ENCODE peak calls at places on chromosomes 5 and 9, in eight cellular contexts. F, N, P, E, V, O, K and C are unnamed samples. For H3K4me1, the result is how much of the 10 kb centered on the place peaks cover.

GRCh38 chr9:128145951-128146351 is 3.3 kb upstream of the LCN2 start:
- DNase-seq in P (no peak), N (no peak), V (no peak), E (no peak), O (no peak), K (no peak), F (peak), C (no peak)

GRCh38 chr5:178419651-178420050 is 170.5 kb downstream of the COL23A1 start:
- DNase-seq in F (no peak), O (peak), P (no peak), K (no peak), E (peak), V (no peak), N (no peak), C (no peak)

GRCh38 chr5:97600486-97600885 is 417.4 kb upstream of the RIOK2 start:
- DNase-seq in O (no peak), V (no peak), N (no peak), E (no peak), K (no peak), P (no peak), F (no peak), C (no peak)

GRCh38 chr5:61625682-61626620 is 293.9 kb downstream of the ZSWIM6 start:
- DNase-seq in F (peak), V (peak), E (peak), O (peak), P (peak), K (peak), N (peak), C (peak)

GRCh38 chr5:107555425-107556090 is 115.2 kb downstream of the EFNA5 start:
- DNase-seq in V (no peak), E (no peak), F (no peak), K (no peak), P (no peak), N (no peak), O (no peak), C (no peak)

GRCh38 chr5:141186897-141187512 is at the start of gene PCDHB9:
- DNase-seq in O (no peak), N (no peak), F (no peak), E (no peak), K (peak), P (peak), V (no peak), C (no peak)

GRCh38 chr9:112012026-112012902 is 115.7 kb downstream of the UGCG start:
- DNase-seq in K (peak), O (peak), F (peak), E (peak), N (no peak), V (peak), P (peak), C (peak)

GRCh38 chr5:145856285-145856818 is 16.5 kb downstream of the GRXCR2 start:
- DNase-seq in P (peak), K (peak), O (peak), N (no peak), F (peak), V (peak), E (no peak), C (peak)

GRCh38 chr9:4228606-4229005 is 71.3 kb downstream of the GLIS3 start:
- DNase-seq in O (no peak), E (no peak), P (no peak), V (no peak), N (peak), F (no peak), K (peak), C (no peak)

GRCh38 chr5:85484982-85485574 is 1100.4 kb upstream of the EDIL3 start:
- DNase-seq in P (no peak), E (no peak), O (no peak), K (no peak), N (no peak), V (no peak), F (no peak), C (no peak)

GRCh38 chr5:181039961-181040915 is at the start of gene BTNL9:
- DNase-seq in K (no peak), P (no peak), F (no peak), O (no peak), N (no peak), V (no peak), E (no peak), C (no peak)

GRCh38 chr9:127132921-127133647 is 10.6 kb upstream of the ANGPTL2 start:
- DNase-seq in V (no peak), K (no peak), N (no peak), F (no peak), P (no peak), E (peak), O (peak), C (peak)

GRCh38 chr5:168696611-168697010 is 117.4 kb upstream of the PANK3 start:
- DNase-seq in F (no peak), N (no peak), O (no peak), E (no peak), K (peak), V (no peak), P (no peak), C (no peak)

GRCh38 chr5:110909950-110910349 is 161.6 kb upstream of the TSLP start:
- DNase-seq in F (no peak), P (no peak), E (no peak), N (no peak), O (no peak), V (no peak), K (peak), C (no peak)

GRCh38 chr5:15936505-15937245 is 242.9 kb downstream of the MARCHF11 start:
- DNase-seq in E (no peak), P (no peak), F (no peak), V (no peak), K (no peak), N (no peak), O (no peak), C (no peak)

GRCh38 chr9:106829666-106830408 is 33.1 kb upstream of the ZNF462 start:
- DNase-seq in O (no peak), V (no peak), N (no peak), F (no peak), P (no peak), E (no peak), K (peak), C (peak)

GRCh38 chr5:80238078-80238477 is 17.8 kb downstream of the SERINC5 start:
- DNase-seq in N (no peak), V (no peak), O (no peak), K (no peak), E (no peak), F (no peak), P (no peak), C (no peak)

GRCh38 chr5:169875091-169875727 is 105.1 kb downstream of the INSYN2B start:
- DNase-seq in O (peak), N (no peak), P (no peak), K (peak), V (no peak), F (no peak), E (no peak), C (peak)

DNA sequence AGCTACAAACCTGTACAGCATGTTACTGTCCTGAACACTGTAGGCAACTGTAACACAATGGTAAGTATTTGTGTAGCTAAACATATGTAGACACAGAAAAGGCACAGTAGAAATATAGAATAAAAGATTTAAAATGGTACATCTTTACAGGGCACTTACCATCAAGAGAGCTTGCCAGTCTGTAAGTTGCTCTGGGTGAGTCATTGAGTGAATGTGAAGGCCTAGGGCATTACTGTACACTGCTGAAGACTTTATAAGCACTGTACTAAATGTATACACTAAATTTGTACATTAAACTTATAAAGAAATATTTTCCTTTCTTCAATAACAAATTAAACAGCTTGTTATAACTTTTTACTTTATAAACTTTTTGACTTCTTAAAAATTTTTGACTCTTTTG is 20.5 kb downstream of the ADRB2 start:
- DNase-seq in O (no peak), F (no peak), N (no peak), V (no peak), E (no peak), K (no peak), P (no peak), C (no peak)
- H3K4me1 ChIP-seq in O (under half), F (under half), N (half or more), V (half or more), E (under half), K (under half), P (under half), C (under half)

DNA sequence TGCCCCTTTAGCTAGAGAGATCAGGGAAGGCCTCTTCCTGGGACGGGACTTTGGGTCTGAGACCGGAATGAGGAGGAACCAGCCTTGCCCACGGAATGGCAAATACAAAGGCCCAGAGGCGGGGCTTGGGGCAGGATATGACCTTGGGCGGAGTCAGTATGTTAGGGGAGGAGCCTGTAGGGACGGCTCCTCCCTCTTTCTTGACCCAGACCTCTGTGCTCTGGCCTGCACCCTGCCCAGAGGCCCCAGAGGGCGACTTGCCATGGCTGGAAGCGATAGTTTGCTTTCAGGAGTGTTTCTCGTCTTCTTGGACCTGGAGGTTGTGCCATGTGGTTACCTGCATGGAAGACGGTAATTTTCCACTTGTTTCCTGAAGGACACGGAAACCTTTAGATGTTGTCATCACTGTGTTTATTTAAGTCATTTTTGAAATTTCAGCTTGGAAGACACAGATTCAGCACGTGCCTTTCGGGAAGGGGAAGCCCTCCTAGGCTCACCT is 85.6 kb downstream of the DAB2IP start:
- DNase-seq in V (peak), F (peak), K (no peak), O (peak), N (no peak), E (no peak), P (peak), C (peak)
- H3K4me3 ChIP-seq in V (peak), F (peak), K (peak), O (peak), N (no peak), E (no peak), P (no peak), C (peak)

GRCh38 chr5:17952231-17952630 is 318.0 kb downstream of the TAF11L14 start:
- DNase-seq in N (no peak), V (no peak), E (no peak), K (no peak), P (no peak), F (no peak), O (no peak), C (no peak)

GRCh38 chr5:17947029-17947428 is 312.8 kb downstream of the TAF11L14 start:
- DNase-seq in N (no peak), O (no peak), E (no peak), P (no peak), V (no peak), K (no peak), F (no peak), C (no peak)

GRCh38 chr5:17951392-17952169 is 317.3 kb downstream of the TAF11L14 start:
- DNase-seq in O (no peak), P (no peak), E (no peak), F (no peak), K (no peak), N (no peak), V (no peak), C (no peak)
- H3K4me1 ChIP-seq in O (under half), P (under half), E (under half), F (under half), K (under half), N (under half), V (under half), C (under half)

DNA sequence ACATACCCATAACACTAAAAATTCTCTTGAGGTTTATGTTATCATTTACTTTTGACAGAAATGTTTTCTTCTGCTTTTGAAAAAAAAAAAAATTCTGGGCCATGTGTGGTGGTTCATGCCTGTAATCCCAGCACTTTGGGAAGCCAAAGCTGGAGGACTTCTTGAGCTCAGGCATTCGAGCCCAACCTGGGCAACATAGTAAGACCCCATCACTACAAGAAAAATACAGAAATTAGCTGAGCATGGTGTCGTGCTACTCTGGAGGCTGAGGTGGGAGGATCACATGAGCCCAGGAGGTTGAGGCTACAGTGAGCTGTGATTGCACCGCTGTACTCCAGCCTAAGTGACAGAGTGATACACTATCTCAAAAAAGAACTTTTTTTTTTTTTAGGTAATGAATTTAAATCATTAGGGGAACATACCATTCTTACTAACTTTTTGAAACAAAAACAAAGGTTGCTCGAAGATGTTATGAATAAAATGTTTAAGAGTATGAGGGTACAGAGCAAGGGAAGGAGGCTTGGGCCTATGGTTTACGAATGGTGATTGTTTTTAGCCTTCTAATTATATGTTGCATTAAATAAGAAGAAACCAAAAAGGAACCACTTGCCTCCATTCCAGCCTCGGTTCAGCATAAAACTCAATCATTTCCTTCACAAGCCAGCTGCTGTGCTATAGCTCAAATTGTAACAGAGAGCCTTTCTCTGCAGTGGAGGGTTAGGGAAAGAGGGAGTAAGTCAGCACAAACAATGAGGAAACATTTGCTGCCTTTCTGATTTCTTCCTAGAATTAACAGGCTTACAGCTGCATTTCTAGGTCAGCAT is 148.6 kb upstream of the DMRT1 start:
- DNase-seq in F (no peak), P (no peak), O (no peak), V (no peak), K (no peak), E (no peak), N (no peak), C (no peak)
- H3K4me3 ChIP-seq in F (peak), P (no peak), O (no peak), V (peak), K (no peak), E (no peak), N (no peak), C (peak)

DNA sequence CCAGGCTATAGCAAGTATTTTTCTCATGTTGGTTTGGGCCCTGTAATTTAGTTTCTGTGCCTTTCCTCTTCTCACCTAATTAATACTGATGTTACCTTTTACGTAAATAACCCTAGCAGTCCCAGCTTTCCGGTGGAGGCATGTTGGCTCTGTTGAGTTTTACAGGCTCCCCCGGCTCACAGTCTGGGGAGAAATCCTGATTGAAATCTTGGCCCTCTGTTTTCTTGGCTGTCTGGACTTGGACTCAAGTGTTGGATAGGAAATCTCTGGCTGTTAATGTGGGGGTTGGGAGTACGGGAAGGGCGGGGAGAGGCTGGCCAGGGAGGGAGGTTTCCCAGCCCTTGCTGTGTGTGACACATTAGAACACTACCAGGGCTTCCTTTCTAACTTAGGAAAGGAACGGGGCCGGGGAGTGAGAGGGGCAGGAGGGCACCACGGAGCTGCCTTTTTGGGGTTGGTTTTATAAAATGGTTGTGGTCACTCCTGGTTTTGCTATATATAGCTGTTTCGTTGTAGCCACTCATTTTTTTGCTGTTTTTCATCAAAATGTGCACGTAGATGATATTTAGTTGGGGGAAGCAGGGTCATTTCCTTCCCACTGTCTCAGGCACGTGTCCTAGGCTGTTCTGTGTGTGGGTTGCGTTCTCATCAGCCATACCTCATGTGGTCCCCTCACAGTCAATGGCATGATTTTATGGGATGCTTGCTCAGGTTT is 10.9 kb downstream of the TRIO start:
- DNase-seq in P (no peak), K (peak), N (no peak), O (peak), F (peak), V (peak), E (no peak), C (peak)
- H3K4me1 ChIP-seq in P (under half), K (half or more), N (under half), O (under half), F (half or more), V (half or more), E (under half), C (under half)

DNA sequence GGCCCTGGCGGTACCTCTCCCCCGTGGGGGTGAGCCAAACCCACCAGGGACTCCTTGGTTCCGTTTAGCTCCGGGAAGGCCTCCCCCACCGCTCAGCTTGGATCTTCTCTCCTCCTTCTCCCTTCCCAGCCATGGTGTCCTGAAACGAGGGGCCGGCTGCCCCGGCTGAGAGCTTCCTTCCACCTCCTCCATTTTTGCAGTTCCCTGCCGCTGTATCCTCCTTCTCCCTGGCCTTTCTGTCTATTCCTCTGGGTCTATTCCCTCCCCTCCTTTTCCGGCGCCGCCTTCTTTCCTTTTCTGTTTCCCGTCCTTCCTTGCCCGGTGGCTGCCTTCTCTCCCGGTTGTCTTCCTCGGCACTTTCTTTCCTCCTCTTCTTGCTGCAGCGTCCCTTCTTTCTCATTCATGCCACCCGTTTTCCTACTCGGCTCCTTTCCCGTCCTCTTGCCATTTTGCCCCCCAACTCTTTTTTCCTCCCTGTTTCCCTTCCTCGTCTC is 110.4 kb downstream of the LIFR start:
- DNase-seq in E (no peak), V (no peak), N (no peak), K (no peak), O (no peak), P (no peak), F (no peak), C (no peak)
- H3K4me3 ChIP-seq in E (no peak), V (peak), N (no peak), K (no peak), O (no peak), P (no peak), F (peak), C (no peak)

GRCh38 chr5:105529851-105530250 is 1967.3 kb upstream of the NUDT12 start:
- DNase-seq in F (no peak), V (no peak), K (no peak), P (no peak), O (no peak), E (no peak), N (no peak), C (no peak)
- H3K4me1 ChIP-seq in F (under half), V (under half), K (under half), P (under half), O (under half), E (under half), N (under half), C (under half)

GRCh38 chr9:80156725-80157124 is 585.0 kb downstream of the TLE4 start:
- DNase-seq in E (no peak), O (no peak), F (no peak), P (no peak), V (no peak), K (no peak), N (no peak), C (no peak)

GRCh38 chr9:80157561-80157983 is 585.8 kb downstream of the TLE4 start:
- DNase-seq in V (no peak), E (no peak), K (peak), F (no peak), O (no peak), P (no peak), N (no peak), C (no peak)

GRCh38 chr9:80156262-80156661 is 584.5 kb downstream of the TLE4 start:
- DNase-seq in K (no peak), V (no peak), F (no peak), P (no peak), E (no peak), N (no peak), O (no peak), C (no peak)

GRCh38 chr9:80157128-80157527 is 585.4 kb downstream of the TLE4 start:
- DNase-seq in E (no peak), N (no peak), K (no peak), F (no peak), O (no peak), V (no peak), P (no peak), C (no peak)

GRCh38 chr9:80158150-80158549 is 586.4 kb downstream of the TLE4 start:
- DNase-seq in F (no peak), P (no peak), E (no peak), N (no peak), O (no peak), K (no peak), V (no peak), C (no peak)
- H3K4me3 ChIP-seq in F (no peak), P (no peak), E (no peak), N (no peak), O (no peak), K (no peak), V (peak), C (no peak)